ENCODE peak calls at places on chromosomes 12 and 14, in seven cellular contexts. W, D, Q, R, G, J and E are unnamed samples.

GRCh38 chr12:1691123-1692007 is 495 bp downstream of the ADIPOR2 start:
- DNase-seq in W (peak), D (peak), Q (no peak), R (peak), G (peak), J (peak), E (no peak)

GRCh38 chr14:104394606-104394910 is 185.0 kb upstream of the C14orf180 start:
- DNase-seq in W (no peak), D (no peak), Q (no peak), R (no peak), G (no peak), J (no peak), E (no peak)

GRCh38 chr12:71392521-71393145 is 47.0 kb upstream of the LGR5 start:
- DNase-seq in W (peak), D (peak), Q (peak), R (peak), G (no peak), J (no peak), E (peak)

GRCh38 chr12:114316076-114316475 is 89.9 kb downstream of the TBX5 start:
- DNase-seq in W (peak), D (no peak), Q (peak), R (peak), G (no peak), J (no peak), E (peak)

GRCh38 chr12:75979181-75979580 is 52.4 kb downstream of the PHLDA1 start:
- DNase-seq in W (no peak), D (peak), Q (peak), R (peak), G (no peak), J (peak), E (peak)

GRCh38 chr12:116133149-116133548 is 144.3 kb downstream of the MED13L start:
- DNase-seq in W (peak), D (no peak), Q (peak), R (no peak), G (no peak), J (no peak), E (no peak)

GRCh38 chr12:120598674-120599463 is 17.7 kb upstream of the POP5 start:
- DNase-seq in W (peak), D (peak), Q (peak), R (peak), G (no peak), J (no peak), E (peak)

GRCh38 chr12:19639781-19640180 is 200.5 kb downstream of the AEBP2 start:
- DNase-seq in W (no peak), D (no peak), Q (no peak), R (no peak), G (no peak), J (no peak), E (no peak)

GRCh38 chr12:56941299-56942017 is 7.2 kb upstream of the SDR9C7 start:
- DNase-seq in W (peak), D (no peak), Q (peak), R (peak), G (no peak), J (no peak), E (peak)

GRCh38 chr12:130479401-130480125 is 141.9 kb downstream of the PIWIL1 start:
- DNase-seq in W (no peak), D (no peak), Q (no peak), R (no peak), G (no peak), J (no peak), E (no peak)

GRCh38 chr14:67389261-67389660 is 22.7 kb downstream of the PLEK2 start:
- DNase-seq in W (no peak), D (no peak), Q (no peak), R (no peak), G (no peak), J (no peak), E (no peak)

GRCh38 chr12:62866451-62867082 is 68.4 kb downstream of the PPM1H start:
- DNase-seq in W (peak), D (peak), Q (peak), R (peak), G (no peak), J (no peak), E (peak)

GRCh38 chr14:102221026-102221425 is 81.3 kb downstream of the WDR20 start:
- DNase-seq in W (no peak), D (peak), Q (peak), R (peak), G (no peak), J (no peak), E (no peak)